ENCODE peak calls at places on chromosomes 4 and X, in five cellular contexts. N, B, D, I and A are unnamed samples.

GRCh38 chr4:125750827-125751466 is 436.2 kb downstream of the FAT4 start:
- DNase-seq in N (no peak), B (no peak), D (peak; percentile 17), I (no peak), A (no peak)

GRCh38 chrX:143768976-143769375 is 48.4 kb upstream of the SPANXN2 start:
- DNase-seq in N (no peak), D (no peak), B (no peak), I (no peak), A (no peak)

GRCh38 chrX:78573630-78574029 is 85.5 kb downstream of the RTL3 start:
- DNase-seq in D (no peak), N (no peak), B (no peak), I (no peak), A (no peak)

GRCh38 chrX:153299855-153300254 is 21.7 kb downstream of the PNMA6F start:
- DNase-seq in I (no peak), B (no peak), N (no peak), D (no peak), A (no peak)

GRCh38 chr4:100294356-100294755 is 104.1 kb upstream of the DDIT4L start:
- DNase-seq in I (no peak), N (no peak), D (no peak), B (no peak), A (no peak)

GRCh38 chr4:5893013-5893580 is at the start of gene CRMP1:
- DNase-seq in B (no peak), I (no peak), N (no peak), D (no peak), A (no peak)

GRCh38 chr4:77959566-77960338 is 97.1 kb downstream of the MRPL1 start:
- DNase-seq in B (no peak), D (peak; percentile 18), N (no peak), I (no peak), A (peak; percentile 18)

GRCh38 chrX:39532761-39533160 is 565.0 kb downstream of the BCOR start:
- DNase-seq in N (no peak), D (no peak), I (no peak), B (no peak), A (no peak)

GRCh38 chr4:12674184-12674583 is 810.0 kb downstream of the RAB28 start:
- DNase-seq in B (no peak), D (no peak), N (no peak), I (no peak), A (no peak)

DNA sequence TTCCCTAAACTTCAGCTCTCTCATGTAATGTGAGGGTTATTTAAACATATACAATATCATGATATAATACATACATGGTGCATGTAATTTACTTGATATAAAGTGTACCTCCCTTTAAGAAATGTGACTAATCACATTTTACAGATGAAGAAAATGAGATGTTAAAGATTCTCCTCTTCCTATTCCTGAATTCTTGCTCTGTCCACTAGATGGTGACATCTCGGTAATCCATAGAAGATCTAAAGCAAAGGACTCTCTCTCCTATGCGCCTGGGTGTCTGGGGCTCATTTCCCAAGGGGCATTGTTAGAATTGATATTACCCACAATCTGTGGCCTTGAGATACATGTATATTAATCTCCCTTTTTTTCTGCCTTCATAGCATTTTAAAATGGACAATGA is 804.9 kb downstream of the RAB28 start:
- DNase-seq in N (no peak), B (no peak), D (no peak), I (no peak), A (no peak)
- H3K4me3 ChIP-seq in N (no peak overlapping the region), B (no peak overlapping the region), D (no peak overlapping the region), I (no peak overlapping the region), A (no peak overlapping the region)

DNA sequence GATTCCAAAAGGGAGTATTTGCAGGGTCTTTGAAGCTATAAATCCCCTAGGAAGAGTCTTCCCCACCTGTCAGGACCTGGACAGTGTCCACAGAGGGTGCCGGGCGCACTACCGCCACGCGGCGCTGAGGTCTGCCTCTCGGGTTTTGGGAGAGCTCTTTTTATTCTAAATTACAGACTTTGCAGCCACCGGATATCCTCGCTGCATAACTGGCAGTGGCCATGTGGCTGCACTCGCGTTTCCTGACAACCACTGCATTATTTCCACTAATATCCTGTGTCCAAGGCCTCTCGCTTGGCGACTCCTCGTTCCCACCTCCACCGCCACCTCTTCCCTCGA is 608 bp upstream of the TMEM131L start:
- DNase-seq in N (no peak), B (no peak), D (peak; percentile 37), I (peak; percentile 72), A (no peak)
- TF ChIP-seq CTCF in N (peak; percentile 26), B (no peak), D (no peak), I (peak; percentile 31), A (peak; percentile 31)

GRCh38 chrX:101682723-101683122 is 23.1 kb upstream of the ARMCX2 start:
- DNase-seq in D (no peak), B (no peak), I (no peak), N (no peak), A (no peak)

GRCh38 chrX:101691823-101692222 is 32.2 kb upstream of the ARMCX2 start:
- DNase-seq in N (no peak), B (no peak), I (no peak), D (no peak), A (no peak)

GRCh38 chrX:101685923-101686322 is 26.3 kb upstream of the ARMCX2 start:
- DNase-seq in B (no peak), N (no peak), I (no peak), D (no peak), A (no peak)

DNA sequence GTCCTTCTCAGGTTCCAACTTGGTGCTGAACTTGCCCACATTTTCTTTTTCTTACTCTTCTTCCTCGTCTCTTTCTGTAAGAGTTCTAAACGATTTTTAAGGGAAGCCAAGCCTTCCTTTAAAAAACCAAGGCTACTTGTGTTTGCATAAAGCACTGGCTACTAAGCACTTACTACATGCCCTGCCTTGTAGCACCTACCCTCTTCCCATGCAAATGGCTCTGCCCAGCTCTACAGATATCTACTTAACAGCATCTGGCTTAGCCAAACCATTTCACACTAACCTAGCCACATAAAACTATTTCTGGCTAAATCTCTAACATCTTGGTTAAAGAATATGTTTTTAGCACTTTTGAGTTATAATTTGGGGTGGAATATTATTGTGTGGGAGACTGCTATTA is 26.9 kb upstream of the ARMCX2 start:
- DNase-seq in B (no peak), D (no peak), I (no peak), N (no peak), A (no peak)
- H3K4me3 ChIP-seq in B (no peak overlapping the region), D (no peak overlapping the region), I (no peak overlapping the region), N (no peak overlapping the region), A (no peak overlapping the region)

GRCh38 chrX:8323356-8323755 is 141.3 kb upstream of the VCX3B start:
- DNase-seq in I (no peak), D (no peak), B (no peak), N (no peak), A (no peak)
- TF ChIP-seq CTCF in I (peak; percentile 11), D (no peak), B (no peak), N (no peak), A (no peak)

GRCh38 chr4:123851521-123851920 is 454.9 kb downstream of the SPRY1 start:
- DNase-seq in B (no peak), D (no peak), N (no peak), I (no peak), A (no peak)

GRCh38 chr4:123853651-123854050 is 457.1 kb downstream of the SPRY1 start:
- DNase-seq in B (no peak), N (no peak), D (no peak), I (no peak), A (no peak)

GRCh38 chr4:123858465-123858864 is 461.9 kb downstream of the SPRY1 start:
- DNase-seq in I (no peak), B (no peak), N (no peak), D (no peak), A (no peak)

GRCh38 chr4:123862812-123863211 is 466.2 kb downstream of the SPRY1 start:
- DNase-seq in N (no peak), D (no peak), I (no peak), B (no peak), A (no peak)

GRCh38 chr4:123856689-123857545 is 460.3 kb downstream of the SPRY1 start:
- DNase-seq in I (peak; percentile 57), N (no peak), B (no peak), D (peak; percentile 3), A (no peak)
- H3K4me3 ChIP-seq in I (peak overlapping the region; percentile 47), N (no peak overlapping the region), B (no peak overlapping the region), D (no peak overlapping the region), A (no peak overlapping the region)

GRCh38 chrX:150683536-150684146 is 9.6 kb upstream of the MTMR1 start:
- DNase-seq in D (peak; percentile 35), B (no peak), N (no peak), I (no peak), A (no peak)

GRCh38 chrX:150683112-150683511 is 10.1 kb upstream of the MTMR1 start:
- DNase-seq in I (no peak), B (no peak), N (no peak), D (no peak), A (no peak)

DNA sequence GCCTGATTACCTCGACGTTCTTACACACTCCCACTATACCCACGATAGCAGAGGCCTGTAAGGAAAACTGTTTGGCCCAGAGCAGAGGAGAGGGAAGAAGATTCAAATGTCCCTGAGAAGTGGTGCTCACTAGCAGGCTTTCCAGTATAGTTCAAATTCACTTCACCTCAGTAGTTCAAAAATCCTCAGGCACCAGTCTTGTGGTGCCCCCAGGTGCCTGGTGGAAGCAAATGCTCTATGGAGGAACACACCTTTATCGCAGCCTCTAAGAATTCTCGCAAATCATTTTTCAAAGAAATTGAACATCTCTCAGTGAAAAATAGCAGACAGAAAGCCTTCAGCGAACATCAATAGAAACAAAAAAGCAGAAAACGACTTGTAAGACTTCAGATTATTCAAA is 12.2 kb upstream of the MTMR1 start:
- DNase-seq in N (no peak), B (no peak), I (no peak), D (no peak), A (no peak)
- TF ChIP-seq CTCF in N (no peak), B (no peak), I (no peak), D (peak; percentile 44), A (peak; percentile 39)

GRCh38 chr4:175770555-175770954 is 41.5 kb downstream of the GPM6A start:
- DNase-seq in I (no peak), N (no peak), B (no peak), D (no peak), A (no peak)

GRCh38 chr4:175772170-175772685 is 39.8 kb downstream of the GPM6A start:
- DNase-seq in D (no peak), B (no peak), I (no peak), N (no peak), A (no peak)

GRCh38 chr4:175779081-175779620 is 32.9 kb downstream of the GPM6A start:
- DNase-seq in N (no peak), D (no peak), I (no peak), B (no peak), A (no peak)

DNA sequence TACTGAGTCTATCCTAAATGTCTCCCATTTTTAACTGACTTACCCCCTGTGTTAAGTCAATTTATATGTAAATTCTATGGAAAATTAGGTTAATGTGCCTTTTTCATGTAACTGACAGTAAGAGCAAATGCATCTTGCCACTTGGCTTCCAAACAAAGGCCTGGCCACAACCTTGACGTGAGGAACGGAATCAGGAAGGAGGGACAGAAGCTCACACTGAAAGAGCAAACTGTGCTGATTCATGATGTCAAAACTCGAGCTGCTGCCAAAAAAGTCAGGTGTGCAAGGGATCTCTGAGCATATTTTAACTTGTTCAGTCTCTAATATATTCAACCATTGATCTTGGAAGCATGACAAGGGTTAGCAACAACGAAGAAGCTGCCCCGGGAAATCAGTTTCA is 35.8 kb downstream of the GPM6A start:
- DNase-seq in D (no peak), B (no peak), I (no peak), N (no peak), A (no peak)
- H3K4me3 ChIP-seq in D (no peak overlapping the region), B (no peak overlapping the region), I (no peak overlapping the region), N (no peak overlapping the region), A (no peak overlapping the region)